ENCODE peak calls at places on chromosome 1, in six cellular contexts. One of them, this sample, is unnamed.

GRCh38 chr1:8211620-8212442 is 106.1 kb upstream of the SLC45A1 start:
- DNase-seq in stimulated activated CD8-positive, alpha-beta memory T cell treated with anti-CD3 and anti-CD28 coated beads, Interleukin-7, amount 100 ng/mL, for 4 hours: no peak
- DNase-seq in GM20000: no peak
- DNase-seq in NCI-H345: no peak
- DNase-seq in AML-193: peak
- DNase-seq in activated CD8-positive, alpha-beta memory T cell treated with anti-CD3 and anti-CD28 coated beads for 4 hours: no peak
- DNase-seq in this sample: peak

GRCh38 chr1:63799810-63800209 is 26.0 kb downstream of the ROR1 start:
- DNase-seq in stimulated activated CD8-positive, alpha-beta memory T cell treated with anti-CD3 and anti-CD28 coated beads, Interleukin-7, amount 100 ng/mL, for 4 hours: no peak
- DNase-seq in GM20000: no peak
- DNase-seq in NCI-H345: no peak
- DNase-seq in AML-193: no peak
- DNase-seq in activated CD8-positive, alpha-beta memory T cell treated with anti-CD3 and anti-CD28 coated beads for 4 hours: no peak
- DNase-seq in this sample: no peak

GRCh38 chr1:229664133-229664689 is 38.2 kb downstream of the URB2 start:
- DNase-seq in stimulated activated CD8-positive, alpha-beta memory T cell treated with anti-CD3 and anti-CD28 coated beads, Interleukin-7, amount 100 ng/mL, for 4 hours: peak
- DNase-seq in GM20000: peak
- DNase-seq in NCI-H345: no peak
- DNase-seq in AML-193: no peak
- DNase-seq in activated CD8-positive, alpha-beta memory T cell treated with anti-CD3 and anti-CD28 coated beads for 4 hours: peak
- DNase-seq in this sample: no peak

GRCh38 chr1:247347395-247348222 is 15.9 kb upstream of the ZNF496 start:
- DNase-seq in stimulated activated CD8-positive, alpha-beta memory T cell treated with anti-CD3 and anti-CD28 coated beads, Interleukin-7, amount 100 ng/mL, for 4 hours: no peak
- DNase-seq in GM20000: no peak
- DNase-seq in NCI-H345: no peak
- DNase-seq in AML-193: no peak
- DNase-seq in activated CD8-positive, alpha-beta memory T cell treated with anti-CD3 and anti-CD28 coated beads for 4 hours: no peak
- DNase-seq in this sample: peak

GRCh38 chr1:30875197-30875596 is 33.4 kb downstream of the SDC3 start:
- DNase-seq in stimulated activated CD8-positive, alpha-beta memory T cell treated with anti-CD3 and anti-CD28 coated beads, Interleukin-7, amount 100 ng/mL, for 4 hours: no peak
- DNase-seq in GM20000: no peak
- DNase-seq in NCI-H345: no peak
- DNase-seq in AML-193: no peak
- DNase-seq in activated CD8-positive, alpha-beta memory T cell treated with anti-CD3 and anti-CD28 coated beads for 4 hours: no peak
- DNase-seq in this sample: no peak

GRCh38 chr1:235019456-235019855 is 109.2 kb downstream of the TOMM20 start:
- DNase-seq in stimulated activated CD8-positive, alpha-beta memory T cell treated with anti-CD3 and anti-CD28 coated beads, Interleukin-7, amount 100 ng/mL, for 4 hours: no peak
- DNase-seq in GM20000: no peak
- DNase-seq in NCI-H345: no peak
- DNase-seq in AML-193: no peak
- DNase-seq in activated CD8-positive, alpha-beta memory T cell treated with anti-CD3 and anti-CD28 coated beads for 4 hours: no peak
- DNase-seq in this sample: no peak

GRCh38 chr1:113053344-113054138 is 19.5 kb upstream of the LRIG2 start:
- DNase-seq in stimulated activated CD8-positive, alpha-beta memory T cell treated with anti-CD3 and anti-CD28 coated beads, Interleukin-7, amount 100 ng/mL, for 4 hours: no peak
- DNase-seq in GM20000: no peak
- DNase-seq in NCI-H345: no peak
- DNase-seq in AML-193: no peak
- DNase-seq in activated CD8-positive, alpha-beta memory T cell treated with anti-CD3 and anti-CD28 coated beads for 4 hours: no peak
- DNase-seq in this sample: no peak

GRCh38 chr1:216804107-216804506 is 80.9 kb upstream of the ESRRG start:
- DNase-seq in stimulated activated CD8-positive, alpha-beta memory T cell treated with anti-CD3 and anti-CD28 coated beads, Interleukin-7, amount 100 ng/mL, for 4 hours: no peak
- DNase-seq in GM20000: no peak
- DNase-seq in NCI-H345: peak
- DNase-seq in AML-193: no peak
- DNase-seq in activated CD8-positive, alpha-beta memory T cell treated with anti-CD3 and anti-CD28 coated beads for 4 hours: no peak
- DNase-seq in this sample: no peak

GRCh38 chr1:207941664-207942063 is 30.7 kb upstream of the CD34 start:
- DNase-seq in stimulated activated CD8-positive, alpha-beta memory T cell treated with anti-CD3 and anti-CD28 coated beads, Interleukin-7, amount 100 ng/mL, for 4 hours: no peak
- DNase-seq in GM20000: no peak
- DNase-seq in NCI-H345: no peak
- DNase-seq in AML-193: no peak
- DNase-seq in activated CD8-positive, alpha-beta memory T cell treated with anti-CD3 and anti-CD28 coated beads for 4 hours: no peak
- DNase-seq in this sample: no peak

GRCh38 chr1:186967659-186968394 is 139.1 kb downstream of the PLA2G4A start:
- DNase-seq in stimulated activated CD8-positive, alpha-beta memory T cell treated with anti-CD3 and anti-CD28 coated beads, Interleukin-7, amount 100 ng/mL, for 4 hours: no peak
- DNase-seq in GM20000: no peak
- DNase-seq in NCI-H345: no peak
- DNase-seq in AML-193: no peak
- DNase-seq in activated CD8-positive, alpha-beta memory T cell treated with anti-CD3 and anti-CD28 coated beads for 4 hours: no peak
- DNase-seq in this sample: no peak

GRCh38 chr1:88549536-88549935 is 134.5 kb upstream of the PKN2 start:
- DNase-seq in stimulated activated CD8-positive, alpha-beta memory T cell treated with anti-CD3 and anti-CD28 coated beads, Interleukin-7, amount 100 ng/mL, for 4 hours: no peak
- DNase-seq in GM20000: no peak
- DNase-seq in NCI-H345: no peak
- DNase-seq in AML-193: no peak
- DNase-seq in activated CD8-positive, alpha-beta memory T cell treated with anti-CD3 and anti-CD28 coated beads for 4 hours: no peak
- DNase-seq in this sample: no peak

GRCh38 chr1:178382372-178382771 is 114.4 kb downstream of the CLEC20A start:
- DNase-seq in stimulated activated CD8-positive, alpha-beta memory T cell treated with anti-CD3 and anti-CD28 coated beads, Interleukin-7, amount 100 ng/mL, for 4 hours: no peak
- DNase-seq in GM20000: no peak
- DNase-seq in NCI-H345: peak
- DNase-seq in AML-193: no peak
- DNase-seq in activated CD8-positive, alpha-beta memory T cell treated with anti-CD3 and anti-CD28 coated beads for 4 hours: no peak
- DNase-seq in this sample: no peak

GRCh38 chr1:118485757-118486156 is 300.7 kb upstream of the SPAG17 start:
- DNase-seq in stimulated activated CD8-positive, alpha-beta memory T cell treated with anti-CD3 and anti-CD28 coated beads, Interleukin-7, amount 100 ng/mL, for 4 hours: no peak
- DNase-seq in GM20000: no peak
- DNase-seq in NCI-H345: peak
- DNase-seq in AML-193: no peak
- DNase-seq in activated CD8-positive, alpha-beta memory T cell treated with anti-CD3 and anti-CD28 coated beads for 4 hours: no peak
- DNase-seq in this sample: no peak

GRCh38 chr1:27448982-27449381 is 41.0 kb downstream of the WASF2 start:
- DNase-seq in stimulated activated CD8-positive, alpha-beta memory T cell treated with anti-CD3 and anti-CD28 coated beads, Interleukin-7, amount 100 ng/mL, for 4 hours: no peak
- DNase-seq in GM20000: no peak
- DNase-seq in NCI-H345: no peak
- DNase-seq in AML-193: no peak
- DNase-seq in activated CD8-positive, alpha-beta memory T cell treated with anti-CD3 and anti-CD28 coated beads for 4 hours: no peak
- DNase-seq in this sample: no peak

GRCh38 chr1:25246600-25247023 is 642 bp downstream of the RSRP1 start:
- DNase-seq in stimulated activated CD8-positive, alpha-beta memory T cell treated with anti-CD3 and anti-CD28 coated beads, Interleukin-7, amount 100 ng/mL, for 4 hours: no peak
- DNase-seq in GM20000: no peak
- DNase-seq in NCI-H345: peak
- DNase-seq in AML-193: no peak
- DNase-seq in activated CD8-positive, alpha-beta memory T cell treated with anti-CD3 and anti-CD28 coated beads for 4 hours: no peak
- DNase-seq in this sample: no peak

GRCh38 chr1:50423670-50424000 is 392 bp upstream of the DMRTA2 start:
- DNase-seq in stimulated activated CD8-positive, alpha-beta memory T cell treated with anti-CD3 and anti-CD28 coated beads, Interleukin-7, amount 100 ng/mL, for 4 hours: no peak
- DNase-seq in GM20000: peak
- DNase-seq in NCI-H345: no peak
- DNase-seq in AML-193: no peak
- DNase-seq in activated CD8-positive, alpha-beta memory T cell treated with anti-CD3 and anti-CD28 coated beads for 4 hours: no peak
- DNase-seq in this sample: no peak

GRCh38 chr1:116722016-116722838 is 32.0 kb upstream of the CD2 start:
- DNase-seq in stimulated activated CD8-positive, alpha-beta memory T cell treated with anti-CD3 and anti-CD28 coated beads, Interleukin-7, amount 100 ng/mL, for 4 hours: no peak
- DNase-seq in GM20000: no peak
- DNase-seq in NCI-H345: no peak
- DNase-seq in AML-193: no peak
- DNase-seq in activated CD8-positive, alpha-beta memory T cell treated with anti-CD3 and anti-CD28 coated beads for 4 hours: no peak
- DNase-seq in this sample: no peak

GRCh38 chr1:226512076-226512728 is 36.4 kb upstream of the STUM start:
- DNase-seq in stimulated activated CD8-positive, alpha-beta memory T cell treated with anti-CD3 and anti-CD28 coated beads, Interleukin-7, amount 100 ng/mL, for 4 hours: no peak
- DNase-seq in GM20000: no peak
- DNase-seq in NCI-H345: no peak
- DNase-seq in AML-193: no peak
- DNase-seq in activated CD8-positive, alpha-beta memory T cell treated with anti-CD3 and anti-CD28 coated beads for 4 hours: no peak
- DNase-seq in this sample: no peak

GRCh38 chr1:113981962-113982931 is 3.0 kb downstream of the OLFML3 start:
- DNase-seq in stimulated activated CD8-positive, alpha-beta memory T cell treated with anti-CD3 and anti-CD28 coated beads, Interleukin-7, amount 100 ng/mL, for 4 hours: no peak
- DNase-seq in GM20000: no peak
- DNase-seq in NCI-H345: no peak
- DNase-seq in AML-193: no peak
- DNase-seq in activated CD8-positive, alpha-beta memory T cell treated with anti-CD3 and anti-CD28 coated beads for 4 hours: no peak
- DNase-seq in this sample: peak

GRCh38 chr1:247291161-247291560 is 35.3 kb downstream of the VN1R5 start:
- DNase-seq in stimulated activated CD8-positive, alpha-beta memory T cell treated with anti-CD3 and anti-CD28 coated beads, Interleukin-7, amount 100 ng/mL, for 4 hours: no peak
- DNase-seq in GM20000: no peak
- DNase-seq in NCI-H345: no peak
- DNase-seq in AML-193: no peak
- DNase-seq in activated CD8-positive, alpha-beta memory T cell treated with anti-CD3 and anti-CD28 coated beads for 4 hours: no peak
- DNase-seq in this sample: no peak

GRCh38 chr1:178573330-178573729 is 60.4 kb downstream of the TEX35 start:
- DNase-seq in stimulated activated CD8-positive, alpha-beta memory T cell treated with anti-CD3 and anti-CD28 coated beads, Interleukin-7, amount 100 ng/mL, for 4 hours: no peak
- DNase-seq in GM20000: no peak
- DNase-seq in NCI-H345: no peak
- DNase-seq in AML-193: no peak
- DNase-seq in activated CD8-positive, alpha-beta memory T cell treated with anti-CD3 and anti-CD28 coated beads for 4 hours: no peak
- DNase-seq in this sample: no peak

GRCh38 chr1:9630331-9631081 is 21.0 kb upstream of the PIK3CD start:
- DNase-seq in stimulated activated CD8-positive, alpha-beta memory T cell treated with anti-CD3 and anti-CD28 coated beads, Interleukin-7, amount 100 ng/mL, for 4 hours: no peak
- DNase-seq in GM20000: no peak
- DNase-seq in NCI-H345: no peak
- DNase-seq in AML-193: no peak
- DNase-seq in activated CD8-positive, alpha-beta memory T cell treated with anti-CD3 and anti-CD28 coated beads for 4 hours: no peak
- DNase-seq in this sample: no peak

GRCh38 chr1:56495538-56495937 is 83.8 kb downstream of the PLPP3 start:
- DNase-seq in stimulated activated CD8-positive, alpha-beta memory T cell treated with anti-CD3 and anti-CD28 coated beads, Interleukin-7, amount 100 ng/mL, for 4 hours: no peak
- DNase-seq in GM20000: no peak
- DNase-seq in NCI-H345: no peak
- DNase-seq in AML-193: no peak
- DNase-seq in activated CD8-positive, alpha-beta memory T cell treated with anti-CD3 and anti-CD28 coated beads for 4 hours: no peak
- DNase-seq in this sample: no peak

GRCh38 chr1:9376886-9377333 is 84.2 kb downstream of the SPSB1 start:
- DNase-seq in stimulated activated CD8-positive, alpha-beta memory T cell treated with anti-CD3 and anti-CD28 coated beads, Interleukin-7, amount 100 ng/mL, for 4 hours: no peak
- DNase-seq in GM20000: no peak
- DNase-seq in NCI-H345: no peak
- DNase-seq in AML-193: no peak
- DNase-seq in activated CD8-positive, alpha-beta memory T cell treated with anti-CD3 and anti-CD28 coated beads for 4 hours: no peak
- DNase-seq in this sample: no peak

GRCh38 chr1:55054396-55054795 is 15.0 kb downstream of the PCSK9 start:
- DNase-seq in stimulated activated CD8-positive, alpha-beta memory T cell treated with anti-CD3 and anti-CD28 coated beads, Interleukin-7, amount 100 ng/mL, for 4 hours: no peak
- DNase-seq in GM20000: no peak
- DNase-seq in NCI-H345: no peak
- DNase-seq in AML-193: no peak
- DNase-seq in activated CD8-positive, alpha-beta memory T cell treated with anti-CD3 and anti-CD28 coated beads for 4 hours: no peak
- DNase-seq in this sample: no peak

GRCh38 chr1:17587693-17588047 is 48.2 kb downstream of the ARHGEF10L start:
- DNase-seq in stimulated activated CD8-positive, alpha-beta memory T cell treated with anti-CD3 and anti-CD28 coated beads, Interleukin-7, amount 100 ng/mL, for 4 hours: no peak
- DNase-seq in GM20000: no peak
- DNase-seq in NCI-H345: no peak
- DNase-seq in AML-193: no peak
- DNase-seq in activated CD8-positive, alpha-beta memory T cell treated with anti-CD3 and anti-CD28 coated beads for 4 hours: no peak
- DNase-seq in this sample: no peak

GRCh38 chr1:4460651-4461050 is 193.8 kb upstream of the AJAP1 start:
- DNase-seq in stimulated activated CD8-positive, alpha-beta memory T cell treated with anti-CD3 and anti-CD28 coated beads, Interleukin-7, amount 100 ng/mL, for 4 hours: no peak
- DNase-seq in GM20000: no peak
- DNase-seq in NCI-H345: no peak
- DNase-seq in AML-193: no peak
- DNase-seq in activated CD8-positive, alpha-beta memory T cell treated with anti-CD3 and anti-CD28 coated beads for 4 hours: no peak
- DNase-seq in this sample: no peak

This sample was measured in MV-4-11.